ENCODE peak calls at places on chromosome 12, in five cellular contexts. C is GM23338, K is PC-3, S is Karpas-422, I is OCI-LY7. U is an unnamed sample. For H3K4me1, the result is how much of the 10 kb centered on the place peaks cover.

GRCh38 chr12:88934163-88934747 is 354.0 kb upstream of the KITLG start:
- DNase-seq in C (no peak), K (peak), S (no peak), I (no peak), U (peak)

GRCh38 chr12:26823391-26823790 is 9.6 kb downstream of the ITPR2 start:
- DNase-seq in C (no peak), K (peak), S (no peak), I (no peak), U (peak)

GRCh38 chr12:6084261-6084968 is 40.1 kb downstream of the VWF start:
- DNase-seq in C (peak), K (peak), S (no peak), I (no peak), U (peak)

GRCh38 chr12:54993181-54993835 is 8.7 kb upstream of the TESPA1 start:
- DNase-seq in C (peak), K (peak), S (peak), I (peak), U (peak)

GRCh38 chr12:131132118-131132892 is 178.6 kb downstream of the ADGRD1 start:
- DNase-seq in C (peak), K (peak), S (peak), I (peak), U (no peak)

GRCh38 chr12:95966287-95966870 is 23.2 kb downstream of the AMDHD1 start:
- DNase-seq in C (no peak), K (no peak), S (no peak), I (no peak), U (no peak)

GRCh38 chr12:118979763-118980406 is 1.5 kb upstream of the SRRM4 start:
- DNase-seq in C (peak), K (peak), S (peak), I (peak), U (peak)

GRCh38 chr12:122886851-122887816 is 8.8 kb downstream of the VPS37B start:
- DNase-seq in C (no peak), K (peak), S (no peak), I (peak), U (peak)

GRCh38 chr12:85564786-85565185 is 271.4 kb downstream of the RASSF9 start:
- DNase-seq in C (no peak), K (no peak), S (no peak), I (no peak), U (no peak)

DNA sequence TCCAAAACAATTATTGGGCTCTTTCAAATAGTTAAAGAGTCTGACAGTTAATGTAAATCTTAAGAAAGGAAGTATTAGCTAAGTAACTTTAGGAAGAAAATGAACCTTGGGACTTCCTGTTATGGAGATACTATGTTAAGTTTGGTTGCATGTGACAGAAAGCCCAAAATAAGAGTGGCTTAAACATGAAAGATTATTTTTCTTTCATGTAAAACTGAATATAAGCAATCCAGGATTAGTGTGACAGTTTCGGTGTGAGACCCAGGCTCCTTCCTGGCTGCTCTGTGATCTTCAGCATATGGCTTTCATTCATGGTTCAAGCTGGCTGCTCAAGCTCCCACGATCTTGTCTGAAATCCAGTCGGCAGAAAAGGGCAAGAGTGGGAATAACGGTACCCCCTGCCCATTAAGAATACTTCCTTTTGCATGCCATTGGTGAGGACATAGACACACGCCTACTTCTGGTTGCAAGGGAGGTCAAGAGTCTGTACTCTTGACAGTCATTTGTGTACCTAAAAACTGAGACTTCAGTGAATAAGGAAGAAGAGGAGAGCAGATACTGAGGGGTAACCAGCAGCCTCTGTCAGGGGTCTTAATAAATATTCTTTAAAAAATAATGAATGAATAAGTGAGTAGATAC is 2.2 kb upstream of the RPAP3 start:
- DNase-seq in C (no peak), K (no peak), S (peak), I (peak), U (no peak)
- H2AFZ ChIP-seq in C (no peak), K (no peak), S (no peak), I (peak), U (no peak)

DNA sequence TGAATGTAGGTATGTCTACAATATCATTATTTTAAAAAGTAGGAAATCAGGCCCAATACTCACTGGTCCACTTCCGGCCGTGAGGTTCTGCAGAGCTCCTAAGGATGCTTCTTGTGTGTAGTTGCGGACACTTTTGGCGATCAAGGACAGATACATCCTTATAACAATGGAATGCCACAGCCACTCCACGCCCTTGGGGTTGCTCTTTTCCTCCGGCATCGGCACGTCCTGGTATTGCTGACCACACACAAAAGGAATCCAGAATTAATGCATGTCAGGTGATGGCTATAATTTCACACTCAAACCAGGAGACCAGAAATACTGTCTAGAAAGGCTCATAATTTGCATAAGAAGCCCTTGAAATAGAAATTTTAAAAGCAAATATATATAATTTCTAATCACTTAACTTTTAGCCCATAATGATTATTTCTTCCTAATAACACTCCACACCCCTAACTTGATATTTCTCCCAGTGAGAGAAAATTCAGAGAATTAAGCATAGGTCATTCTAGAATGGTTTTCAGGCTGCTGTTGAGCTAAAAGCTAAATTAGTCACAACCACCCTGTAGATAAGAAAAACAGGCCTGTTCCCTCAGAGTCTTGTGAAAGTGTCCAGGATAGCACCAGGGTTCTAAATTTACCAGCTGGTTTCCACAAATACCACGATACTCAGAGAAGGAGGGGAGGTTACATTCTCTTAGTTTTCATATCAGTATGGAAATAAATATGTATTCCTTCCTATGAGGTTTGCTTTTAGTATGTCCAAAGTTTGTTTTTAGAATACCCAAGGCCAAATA is 65.8 kb upstream of the YARS2 start:
- DNase-seq in C (no peak), K (no peak), S (no peak), I (no peak), U (peak)
- H3K4me1 ChIP-seq in C (under half), K (under half), S (under half), I (under half), U (under half)

GRCh38 chr12:2061402-2061801 is 8.6 kb downstream of the CACNA1C start:
- DNase-seq in C (no peak), K (no peak), S (no peak), I (no peak), U (no peak)

GRCh38 chr12:2068638-2069037 is 15.9 kb downstream of the CACNA1C start:
- DNase-seq in C (no peak), K (no peak), S (no peak), I (no peak), U (no peak)

GRCh38 chr12:2058837-2059236 is 6.0 kb downstream of the CACNA1C start:
- DNase-seq in C (peak), K (no peak), S (no peak), I (no peak), U (no peak)

GRCh38 chr12:2064078-2064507 is 11.3 kb downstream of the CACNA1C start:
- DNase-seq in C (no peak), K (no peak), S (no peak), I (peak), U (peak)
- H2AFZ ChIP-seq in C (no peak), K (no peak), S (no peak), I (no peak), U (no peak)

GRCh38 chr12:105107497-105108371 is at the start of gene WASHC4:
- DNase-seq in C (peak), K (peak), S (peak), I (peak), U (peak)
- H3K4me1 ChIP-seq in C (under half), K (under half), S (under half), I (under half), U (under half)

GRCh38 chr12:46124132-46124847 is 133.9 kb upstream of the SCAF11 start:
- DNase-seq in C (no peak), K (no peak), S (no peak), I (no peak), U (no peak)
- H2AFZ ChIP-seq in C (no peak), K (peak), S (no peak), I (peak), U (no peak)

GRCh38 chr12:91139264-91139663 is 28.0 kb upstream of the LUM start:
- DNase-seq in C (no peak), K (no peak), S (no peak), I (no peak), U (no peak)
- H3K4me1 ChIP-seq in C (under half), K (under half), S (under half), I (under half), U (under half)

GRCh38 chr12:64220046-64220445 is 2.0 kb downstream of the KICS2 start:
- DNase-seq in C (no peak), K (no peak), S (no peak), I (no peak), U (no peak)
- H2AFZ ChIP-seq in C (no peak), K (no peak), S (no peak), I (no peak), U (no peak)

DNA sequence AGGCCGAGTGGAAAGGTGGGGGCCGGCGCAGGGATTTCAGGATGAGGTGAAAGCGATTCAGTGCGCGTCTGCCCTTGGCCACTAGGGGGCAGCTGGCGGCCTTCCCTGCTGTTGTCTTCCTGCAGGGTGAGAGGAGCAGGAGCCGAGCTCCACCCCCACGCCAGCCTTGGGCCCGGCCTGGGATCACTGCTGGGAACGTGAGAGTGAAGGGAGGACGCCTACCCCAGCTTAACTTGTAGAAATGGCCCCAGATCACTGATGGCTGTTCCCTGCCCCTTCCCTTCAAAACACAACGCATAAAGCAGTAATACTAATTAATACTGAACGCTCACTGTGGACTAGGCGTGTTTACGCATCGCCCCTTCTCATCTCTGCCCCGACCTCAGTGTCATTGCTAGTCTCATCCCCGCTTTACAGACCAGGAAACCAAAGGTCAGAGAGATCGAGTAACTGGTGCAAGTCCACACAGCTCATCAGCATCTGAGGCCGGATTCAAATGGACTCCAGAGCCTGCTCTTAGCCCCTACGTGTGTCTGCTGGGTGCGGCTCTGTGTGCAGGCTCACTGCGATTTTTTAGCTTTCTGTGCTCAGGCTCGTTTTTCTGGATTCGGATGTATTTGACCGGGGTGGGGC is 24.3 kb downstream of the MVK start:
- DNase-seq in C (peak), K (peak), S (peak), I (peak), U (peak)
- H3K4me1 ChIP-seq in C (under half), K (under half), S (under half), I (under half), U (under half)

DNA sequence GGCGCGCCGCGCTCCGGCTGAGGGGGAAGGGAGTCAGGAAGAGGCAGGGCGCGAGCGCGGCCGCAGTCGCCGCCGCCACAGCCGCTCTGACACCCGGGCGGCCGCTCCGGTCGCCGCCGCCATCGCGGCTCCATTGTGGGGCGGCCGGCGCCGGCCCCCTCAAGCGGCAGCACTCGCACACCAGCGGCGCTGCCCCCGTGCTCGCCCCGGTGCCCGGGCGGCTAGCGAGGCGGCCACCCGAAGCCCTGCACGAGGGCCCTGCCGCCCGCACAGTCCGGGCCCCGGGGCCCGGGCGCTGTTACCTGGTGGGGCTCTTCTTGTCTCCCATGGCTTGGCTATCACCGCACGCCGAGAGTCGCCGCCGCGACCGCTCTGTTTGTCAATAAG is 202 bp downstream of the YAF2 start:
- DNase-seq in C (no peak), K (no peak), S (no peak), I (no peak), U (no peak)
- H2AFZ ChIP-seq in C (no peak), K (peak), S (no peak), I (peak), U (peak)

U was measured in astrocyte.